ENCODE peak calls at places on chromosomes 12 and 14, in nine cellular contexts. I is non-pigmented ciliary epithelial cell; V is NB4; O is astrocyte; Y is transverse colon; C is naive thymus-derived CD8-positive, alpha-beta T cell; E is NCI-H1105; B is GF-D8; K is hepatic stellate cell. H is an unnamed sample.

GRCh38 chr12:30753233-30753632 is 1.5 kb downstream of the CAPRIN2 start:
- DNase-seq in I (no peak), V (peak), O (peak), Y (no peak), C (peak), E (peak), B (no peak), K (peak), H (no peak)

GRCh38 chr12:76666272-76666845 is 97.6 kb upstream of the ZDHHC17 start:
- DNase-seq in I (no peak), V (no peak), O (no peak), Y (no peak), C (no peak), E (peak), B (no peak), K (no peak), H (no peak)

GRCh38 chr14:35883677-35884293 is 57.6 kb downstream of the BRMS1L start:
- DNase-seq in I (no peak), V (peak), O (no peak), Y (peak), C (no peak), E (no peak), B (no peak), K (peak), H (peak)

GRCh38 chr14:61812347-61813100 is 50.3 kb downstream of the SNAPC1 start:
- DNase-seq in I (no peak), V (no peak), O (peak), Y (no peak), C (no peak), E (peak), B (no peak), K (peak), H (no peak)

GRCh38 chr12:22334696-22335290 is at the start of gene ST8SIA1:
- DNase-seq in I (no peak), V (no peak), O (no peak), Y (peak), C (no peak), E (peak), B (no peak), K (peak), H (peak)

GRCh38 chr14:52043690-52044089 is 25.2 kb downstream of the NID2 start:
- DNase-seq in I (no peak), V (peak), O (no peak), Y (peak), C (no peak), E (no peak), B (no peak), K (no peak), H (no peak)

GRCh38 chr12:52257074-52257551 is 17.3 kb upstream of the KRT86 start:
- DNase-seq in I (no peak), V (no peak), O (no peak), Y (no peak), C (no peak), E (no peak), B (no peak), K (no peak), H (no peak)

GRCh38 chr14:27371868-27372267 is 774.0 kb upstream of the NOVA1 start:
- DNase-seq in I (no peak), V (no peak), O (no peak), Y (no peak), C (no peak), E (no peak), B (no peak), K (no peak), H (no peak)

GRCh38 chr14:64478634-64479250 is 13.4 kb downstream of the AKAP5 start:
- DNase-seq in I (no peak), V (peak), O (no peak), Y (no peak), C (no peak), E (no peak), B (no peak), K (peak), H (no peak)

GRCh38 chr12:121893901-121894540 is 5.4 kb downstream of the PSMD9 start:
- DNase-seq in I (no peak), V (no peak), O (peak), Y (no peak), C (no peak), E (no peak), B (no peak), K (peak), H (no peak)

GRCh38 chr12:120259418-120260202 is 5.9 kb downstream of the PXN start:
- DNase-seq in I (no peak), V (no peak), O (peak), Y (no peak), C (no peak), E (no peak), B (no peak), K (no peak), H (no peak)

GRCh38 chr14:95796846-95797245 is 79.8 kb upstream of the TUNAR start:
- DNase-seq in I (no peak), V (no peak), O (no peak), Y (no peak), C (no peak), E (no peak), B (no peak), K (no peak), H (no peak)

GRCh38 chr12:49369723-49370145 is 2.5 kb downstream of the SPATS2 start:
- DNase-seq in I (no peak), V (peak), O (peak), Y (peak), C (no peak), E (no peak), B (no peak), K (peak), H (no peak)

GRCh38 chr12:4908694-4909396 is 860 bp upstream of the KCNA1 start:
- DNase-seq in I (no peak), V (no peak), O (peak), Y (no peak), C (no peak), E (peak), B (no peak), K (no peak), H (no peak)

GRCh38 chr14:90828642-90829487 is 12.6 kb upstream of the TTC7B start:
- DNase-seq in I (no peak), V (peak), O (no peak), Y (peak), C (no peak), E (no peak), B (no peak), K (peak), H (peak)

GRCh38 chr14:38835874-38836273 is 267.2 kb downstream of the SEC23A start:
- DNase-seq in I (no peak), V (no peak), O (no peak), Y (no peak), C (no peak), E (no peak), B (no peak), K (no peak), H (no peak)

GRCh38 chr12:25615119-25615518 is 62.0 kb upstream of the LMNTD1 start:
- DNase-seq in I (peak), V (peak), O (peak), Y (no peak), C (no peak), E (no peak), B (no peak), K (peak), H (no peak)

GRCh38 chr12:108517288-108518100 is 2.4 kb downstream of the FICD start:
- DNase-seq in I (no peak), V (peak), O (no peak), Y (no peak), C (no peak), E (no peak), B (no peak), K (no peak), H (no peak)

GRCh38 chr12:69977991-69978390 is 153.0 kb downstream of the MYRFL start:
- DNase-seq in I (no peak), V (no peak), O (no peak), Y (no peak), C (no peak), E (no peak), B (no peak), K (no peak), H (no peak)

GRCh38 chr12:7645395-7646177 is 20.1 kb downstream of the APOBEC1 start:
- DNase-seq in I (no peak), V (peak), O (no peak), Y (no peak), C (no peak), E (peak), B (no peak), K (peak), H (no peak)

GRCh38 chr12:56151672-56152131 is 685 bp upstream of the MYL6B start:
- DNase-seq in I (no peak), V (no peak), O (no peak), Y (peak), C (peak), E (no peak), B (no peak), K (no peak), H (peak)

GRCh38 chr12:6950944-6951540 is at the start of gene PTPN6:
- DNase-seq in I (no peak), V (peak), O (no peak), Y (peak), C (no peak), E (no peak), B (peak), K (no peak), H (peak)

GRCh38 chr12:49330631-49331359 is 6.2 kb downstream of the C1QL4 start:
- DNase-seq in I (no peak), V (no peak), O (no peak), Y (no peak), C (no peak), E (no peak), B (no peak), K (no peak), H (no peak)

GRCh38 chr14:52553002-52553670 is 500 bp downstream of the GPR137C start:
- DNase-seq in I (no peak), V (peak), O (no peak), Y (peak), C (no peak), E (peak), B (no peak), K (no peak), H (peak)

GRCh38 chr12:121167232-121167820 is 34.6 kb downstream of the P2RX7 start:
- DNase-seq in I (no peak), V (peak), O (no peak), Y (no peak), C (no peak), E (no peak), B (no peak), K (no peak), H (no peak)

GRCh38 chr12:121765573-121765972 is 27.9 kb downstream of the RHOF start:
- DNase-seq in I (peak), V (peak), O (peak), Y (no peak), C (no peak), E (no peak), B (no peak), K (peak), H (no peak)

GRCh38 chr12:111664510-111664909 is 21.2 kb downstream of the BRAP start:
- DNase-seq in I (no peak), V (no peak), O (no peak), Y (no peak), C (no peak), E (no peak), B (no peak), K (no peak), H (no peak)

GRCh38 chr14:43449291-43449690 is 1057.8 kb downstream of the FSCB start:
- DNase-seq in I (no peak), V (no peak), O (no peak), Y (no peak), C (no peak), E (peak), B (no peak), K (no peak), H (no peak)

GRCh38 chr14:43692706-43693105 is 814.4 kb downstream of the FSCB start:
- DNase-seq in I (no peak), V (no peak), O (no peak), Y (no peak), C (no peak), E (no peak), B (no peak), K (no peak), H (no peak)

GRCh38 chr14:36021926-36022325 is 154.6 kb downstream of the PTCSC3 start:
- DNase-seq in I (no peak), V (no peak), O (no peak), Y (no peak), C (no peak), E (no peak), B (no peak), K (no peak), H (no peak)

GRCh38 chr12:32134144-32134888 is 27.7 kb downstream of the BICD1 start:
- DNase-seq in I (no peak), V (peak), O (peak), Y (peak), C (no peak), E (no peak), B (no peak), K (no peak), H (peak)

GRCh38 chr14:59262717-59263469 is 74.4 kb downstream of the DAAM1 start:
- DNase-seq in I (no peak), V (no peak), O (no peak), Y (peak), C (no peak), E (no peak), B (no peak), K (no peak), H (no peak)

GRCh38 chr12:10175849-10176641 is 2.8 kb upstream of the TMEM52B start:
- DNase-seq in I (no peak), V (no peak), O (no peak), Y (peak), C (no peak), E (no peak), B (no peak), K (no peak), H (no peak)

GRCh38 chr12:27506645-27507189 is 17.3 kb upstream of the PPFIBP1 start:
- DNase-seq in I (no peak), V (no peak), O (no peak), Y (no peak), C (no peak), E (no peak), B (no peak), K (no peak), H (no peak)

H was measured in CD4-positive, CD25-positive, alpha-beta regulatory T cell.